ENCODE peak calls at places on chromosomes 5 and 9, in four cellular contexts. One of them, this sample, is unnamed.

GRCh38 chr9:112049834-112050516 is 125.1 kb downstream of the SUSD1 start:
- DNase-seq in SK-N-SH: no peak
- DNase-seq in K562: no peak
- DNase-seq in H1: no peak
- DNase-seq in this sample: no peak

GRCh38 chr5:34914671-34915138 is 599 bp downstream of the RAD1 start:
- DNase-seq in SK-N-SH: no peak
- DNase-seq in K562: peak; percentile 55
- DNase-seq in H1: no peak
- DNase-seq in this sample: peak; percentile 30

GRCh38 chr5:34571380-34572041 is 84.6 kb upstream of the RAI14 start:
- DNase-seq in SK-N-SH: no peak
- DNase-seq in K562: no peak
- DNase-seq in H1: no peak
- DNase-seq in this sample: no peak

GRCh38 chr5:118968925-118969375 is 19.4 kb downstream of the DTWD2 start:
- DNase-seq in SK-N-SH: no peak
- DNase-seq in K562: no peak
- DNase-seq in H1: no peak
- DNase-seq in this sample: no peak

GRCh38 chr5:132883261-132883834 is 9.9 kb downstream of the LEAP2 start:
- DNase-seq in SK-N-SH: peak; percentile 53
- DNase-seq in K562: peak; percentile 58
- DNase-seq in H1: no peak
- DNase-seq in this sample: peak; percentile 28

GRCh38 chr5:54944364-54944763 is 41.0 kb downstream of the ESM1 start:
- DNase-seq in SK-N-SH: peak; percentile 22
- DNase-seq in K562: peak; percentile 22
- DNase-seq in H1: no peak
- DNase-seq in this sample: no peak

GRCh38 chr5:10600629-10601245 is 36.9 kb downstream of the ANKRD33B start:
- DNase-seq in SK-N-SH: no peak
- DNase-seq in K562: no peak
- DNase-seq in H1: no peak
- DNase-seq in this sample: no peak

GRCh38 chr9:110114888-110115259 is 93.1 kb downstream of the C9orf152 start:
- DNase-seq in SK-N-SH: no peak
- DNase-seq in K562: no peak
- DNase-seq in H1: no peak
- DNase-seq in this sample: no peak

GRCh38 chr9:133439337-133439736 is 17.2 kb downstream of the ADAMTS13 start:
- DNase-seq in SK-N-SH: no peak
- DNase-seq in K562: no peak
- DNase-seq in H1: no peak
- DNase-seq in this sample: no peak

GRCh38 chr5:109224276-109224675 is 185.5 kb downstream of the PJA2 start:
- DNase-seq in SK-N-SH: no peak
- DNase-seq in K562: no peak
- DNase-seq in H1: no peak
- DNase-seq in this sample: no peak

GRCh38 chr5:173010547-173011464 is 27.2 kb downstream of the ATP6V0E1 start:
- DNase-seq in SK-N-SH: no peak
- DNase-seq in K562: no peak
- DNase-seq in H1: no peak
- DNase-seq in this sample: peak; percentile 58

GRCh38 chr9:112705773-112706427 is 12.0 kb downstream of the INIP start:
- DNase-seq in SK-N-SH: peak; percentile 14
- DNase-seq in K562: no peak
- DNase-seq in H1: no peak
- DNase-seq in this sample: peak; percentile 32

GRCh38 chr9:129333961-129334743 is 156.1 kb upstream of the IER5L start:
- DNase-seq in SK-N-SH: peak; percentile 93
- DNase-seq in K562: peak; percentile 64
- DNase-seq in H1: peak; percentile 94
- DNase-seq in this sample: peak; percentile 91

GRCh38 chr5:107696071-107696470 is 25.3 kb upstream of the EFNA5 start:
- DNase-seq in SK-N-SH: no peak
- DNase-seq in K562: no peak
- DNase-seq in H1: peak; percentile 29
- DNase-seq in this sample: peak; percentile 36

DNA sequence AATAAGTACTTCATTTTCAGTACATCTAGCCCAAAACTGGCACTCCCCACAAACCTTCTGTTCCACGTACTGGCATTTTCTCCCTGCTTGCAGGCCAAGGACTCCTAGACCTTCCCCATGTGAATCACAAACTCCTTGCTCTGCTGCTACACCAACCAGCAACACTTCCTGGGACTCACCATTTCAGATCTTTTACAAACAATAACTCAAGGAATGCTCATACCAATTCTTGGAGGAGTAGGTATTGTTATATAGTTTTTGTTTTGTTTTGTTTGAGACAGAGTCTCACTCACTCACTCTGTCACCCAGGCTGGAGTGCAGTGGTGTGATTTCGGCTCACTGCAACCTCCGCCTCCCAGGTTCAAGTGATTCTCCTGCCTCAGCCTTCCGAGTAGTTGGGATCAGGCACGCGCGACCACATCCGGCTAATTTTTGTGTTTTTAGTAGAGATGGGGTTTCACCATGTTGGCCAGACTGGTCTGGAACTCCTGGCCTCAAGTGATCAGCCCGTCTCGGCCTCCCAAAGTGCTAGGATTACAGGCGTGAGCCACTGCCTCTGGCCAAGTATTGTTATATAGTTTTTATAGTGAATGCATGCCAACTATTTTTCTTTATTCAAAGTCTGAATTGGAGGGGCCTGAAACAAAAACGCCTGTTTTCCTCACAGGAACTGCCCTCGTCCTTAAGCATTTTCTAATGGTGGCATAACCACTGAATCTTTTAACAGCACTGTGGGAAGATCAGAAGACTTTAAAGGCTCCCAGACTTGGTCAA is 210.8 kb downstream of the TSSK1B start:
- DNase-seq in SK-N-SH: no peak
- DNase-seq in K562: no peak
- DNase-seq in H1: no peak
- DNase-seq in this sample: no peak
- TF ChIP-seq TEAD4 in SK-N-SH: no peak
- TF ChIP-seq TEAD4 in K562: no peak
- TF ChIP-seq TEAD4 in H1: no peak
- TF ChIP-seq TEAD4 in this sample: no peak

GRCh38 chr5:154321546-154321945 is 124.3 kb upstream of the SAP30L start:
- DNase-seq in SK-N-SH: no peak
- DNase-seq in K562: no peak
- DNase-seq in H1: no peak
- DNase-seq in this sample: no peak
- TF ChIP-seq TEAD4 in SK-N-SH: no peak
- TF ChIP-seq TEAD4 in K562: no peak
- TF ChIP-seq TEAD4 in H1: no peak
- TF ChIP-seq TEAD4 in this sample: no peak

GRCh38 chr9:127557466-127557869 is 54.6 kb upstream of the STXBP1 start:
- DNase-seq in SK-N-SH: peak; percentile 91
- DNase-seq in K562: no peak
- DNase-seq in H1: no peak
- DNase-seq in this sample: no peak

GRCh38 chr9:127557998-127558546 is 54.0 kb upstream of the STXBP1 start:
- DNase-seq in SK-N-SH: no peak
- DNase-seq in K562: no peak
- DNase-seq in H1: no peak
- DNase-seq in this sample: no peak

GRCh38 chr9:127554966-127555829 is 56.9 kb upstream of the STXBP1 start:
- DNase-seq in SK-N-SH: no peak
- DNase-seq in K562: no peak
- DNase-seq in H1: no peak
- DNase-seq in this sample: no peak

GRCh38 chr9:127556871-127557270 is 55.2 kb upstream of the STXBP1 start:
- DNase-seq in SK-N-SH: no peak
- DNase-seq in K562: no peak
- DNase-seq in H1: no peak
- DNase-seq in this sample: no peak

DNA sequence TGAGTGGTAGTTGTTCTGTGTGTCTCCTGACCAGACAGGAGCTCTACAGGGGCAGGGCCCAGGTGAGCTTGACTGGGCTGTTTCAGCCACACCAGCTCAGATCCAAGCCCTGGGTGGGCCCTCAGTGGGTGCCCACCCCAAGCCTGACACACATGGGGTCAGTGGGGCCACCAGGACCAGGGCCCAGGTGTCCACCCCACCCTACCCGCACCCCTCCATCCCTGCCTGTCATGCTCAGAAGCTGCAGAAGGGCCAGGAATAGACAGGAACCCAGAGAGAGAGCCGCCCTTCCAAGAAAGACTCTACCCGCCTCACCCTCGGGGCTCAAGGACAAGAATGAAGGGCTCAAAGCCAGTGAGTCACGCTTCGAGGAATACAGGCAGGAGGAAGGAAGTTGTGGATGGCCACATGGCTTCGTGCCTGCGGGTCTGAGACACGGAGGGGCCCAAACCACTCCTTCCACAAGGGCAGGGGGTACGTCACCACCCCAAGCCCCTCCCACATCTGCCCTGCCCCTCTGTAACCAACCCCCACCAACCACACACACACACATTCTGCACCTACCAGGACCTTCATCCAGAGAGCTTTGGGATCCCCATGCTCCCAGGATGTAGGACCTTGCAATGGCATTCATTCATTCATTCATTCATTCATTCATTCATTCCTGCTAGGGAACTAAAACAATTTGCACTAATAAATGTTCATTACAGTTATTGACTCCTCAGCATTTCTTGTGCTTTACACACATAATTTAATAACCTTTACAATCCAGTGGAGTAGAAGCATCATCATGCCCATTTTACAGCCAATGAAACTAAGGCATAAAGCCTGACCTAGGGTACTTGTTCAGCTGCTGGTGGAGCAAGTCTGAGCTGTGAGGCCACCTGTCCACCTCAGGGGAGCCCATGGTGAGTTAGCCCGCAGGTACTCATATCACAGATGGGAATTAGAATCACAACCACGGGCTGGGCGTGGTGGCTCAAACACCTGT is 56.0 kb upstream of the STXBP1 start:
- DNase-seq in SK-N-SH: no peak
- DNase-seq in K562: peak; percentile 78
- DNase-seq in H1: no peak
- DNase-seq in this sample: no peak
- TF ChIP-seq TEAD4 in SK-N-SH: no peak
- TF ChIP-seq TEAD4 in K562: no peak
- TF ChIP-seq TEAD4 in H1: no peak
- TF ChIP-seq TEAD4 in this sample: no peak

DNA sequence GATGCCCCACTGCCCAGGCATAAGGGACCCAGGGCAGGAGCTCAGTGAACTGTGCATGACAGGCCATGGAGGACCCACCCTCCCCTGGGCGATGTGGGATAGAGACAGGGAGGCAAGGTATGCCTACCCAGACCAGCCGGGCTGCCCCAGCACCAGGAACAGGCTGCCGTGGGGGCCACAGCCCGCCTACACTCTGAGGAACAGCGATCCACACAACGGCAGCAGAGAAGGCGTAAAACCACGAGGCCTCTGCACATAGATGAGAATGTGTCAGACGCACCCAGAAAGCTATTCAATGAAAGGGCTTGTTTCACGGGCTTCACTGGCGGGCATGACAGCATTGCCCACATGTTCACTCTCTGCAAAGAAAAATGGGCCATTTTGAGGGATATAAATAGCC is 49.5 kb downstream of the SEMA4D start:
- DNase-seq in SK-N-SH: no peak
- DNase-seq in K562: no peak
- DNase-seq in H1: no peak
- DNase-seq in this sample: no peak
- TF ChIP-seq TEAD4 in SK-N-SH: no peak
- TF ChIP-seq TEAD4 in K562: no peak
- TF ChIP-seq TEAD4 in H1: no peak
- TF ChIP-seq TEAD4 in this sample: no peak

GRCh38 chr9:127776195-127776918 is 2.1 kb downstream of the SH2D3C start:
- DNase-seq in SK-N-SH: peak; percentile 69
- DNase-seq in K562: peak; percentile 83
- DNase-seq in H1: no peak
- DNase-seq in this sample: peak; percentile 73
- TF ChIP-seq TEAD4 in SK-N-SH: no peak
- TF ChIP-seq TEAD4 in K562: no peak
- TF ChIP-seq TEAD4 in H1: no peak
- TF ChIP-seq TEAD4 in this sample: no peak